ENCODE peak calls at places on chromosome 5, in four cellular contexts. One of them, this sample, is unnamed.

GRCh38 chr5:168328804-168329203 is 37.4 kb downstream of the WWC1 start:
- DNase-seq in kidney tubule cell: peak
- DNase-seq in colonic mucosa: peak
- DNase-seq in naive thymus-derived CD8-positive, alpha-beta T cell: no peak
- DNase-seq in this sample: peak

GRCh38 chr5:38404667-38405276 is 146.4 kb downstream of the EGFLAM start:
- DNase-seq in colonic mucosa: no peak
- DNase-seq in kidney tubule cell: peak
- DNase-seq in naive thymus-derived CD8-positive, alpha-beta T cell: no peak
- DNase-seq in this sample: no peak

GRCh38 chr5:168683247-168683926 is 104.2 kb upstream of the PANK3 start:
- DNase-seq in colonic mucosa: no peak
- DNase-seq in kidney tubule cell: no peak
- DNase-seq in naive thymus-derived CD8-positive, alpha-beta T cell: peak
- DNase-seq in this sample: no peak

GRCh38 chr5:15463231-15463630 is 36.7 kb upstream of the FBXL7 start:
- DNase-seq in naive thymus-derived CD8-positive, alpha-beta T cell: no peak
- DNase-seq in colonic mucosa: no peak
- DNase-seq in kidney tubule cell: peak
- DNase-seq in this sample: no peak

GRCh38 chr5:139884144-139884543 is 88.5 kb downstream of the PSD2 start:
- DNase-seq in kidney tubule cell: no peak
- DNase-seq in colonic mucosa: no peak
- DNase-seq in naive thymus-derived CD8-positive, alpha-beta T cell: no peak
- DNase-seq in this sample: no peak

GRCh38 chr5:139870677-139871076 is 75.1 kb downstream of the PSD2 start:
- DNase-seq in kidney tubule cell: no peak
- DNase-seq in colonic mucosa: no peak
- DNase-seq in naive thymus-derived CD8-positive, alpha-beta T cell: no peak
- DNase-seq in this sample: no peak

GRCh38 chr5:180303226-180304015 is 11.5 kb upstream of the MAPK9 start:
- DNase-seq in kidney tubule cell: no peak
- DNase-seq in colonic mucosa: no peak
- DNase-seq in naive thymus-derived CD8-positive, alpha-beta T cell: no peak
- DNase-seq in this sample: no peak

GRCh38 chr5:175517824-175518450 is 39.6 kb downstream of the SFXN1 start:
- DNase-seq in colonic mucosa: no peak
- DNase-seq in naive thymus-derived CD8-positive, alpha-beta T cell: no peak
- DNase-seq in kidney tubule cell: peak
- DNase-seq in this sample: no peak

GRCh38 chr5:39426136-39426535 is 1.4 kb upstream of the DAB2 start:
- DNase-seq in naive thymus-derived CD8-positive, alpha-beta T cell: no peak
- DNase-seq in colonic mucosa: peak
- DNase-seq in kidney tubule cell: no peak
- DNase-seq in this sample: no peak

GRCh38 chr5:144122081-144122480 is 48.4 kb downstream of the YIPF5 start:
- DNase-seq in kidney tubule cell: no peak
- DNase-seq in naive thymus-derived CD8-positive, alpha-beta T cell: no peak
- DNase-seq in colonic mucosa: no peak
- DNase-seq in this sample: no peak

GRCh38 chr5:21424907-21425306 is 1428.2 kb downstream of the CDH12 start:
- DNase-seq in colonic mucosa: no peak
- DNase-seq in naive thymus-derived CD8-positive, alpha-beta T cell: no peak
- DNase-seq in kidney tubule cell: no peak
- DNase-seq in this sample: no peak

GRCh38 chr5:134100283-134101011 is 14.0 kb upstream of the TCF7 start:
- DNase-seq in colonic mucosa: no peak
- DNase-seq in kidney tubule cell: peak
- DNase-seq in naive thymus-derived CD8-positive, alpha-beta T cell: peak
- DNase-seq in this sample: peak

GRCh38 chr5:95043234-95043633 is 241.7 kb downstream of the MCTP1 start:
- DNase-seq in naive thymus-derived CD8-positive, alpha-beta T cell: no peak
- DNase-seq in kidney tubule cell: no peak
- DNase-seq in colonic mucosa: no peak
- DNase-seq in this sample: no peak

GRCh38 chr5:174218162-174218561 is 172.7 kb downstream of the NSG2 start:
- DNase-seq in colonic mucosa: no peak
- DNase-seq in naive thymus-derived CD8-positive, alpha-beta T cell: no peak
- DNase-seq in kidney tubule cell: no peak
- DNase-seq in this sample: no peak

GRCh38 chr5:90690317-90690716 is 131.7 kb downstream of the ADGRV1 start:
- DNase-seq in kidney tubule cell: no peak
- DNase-seq in naive thymus-derived CD8-positive, alpha-beta T cell: no peak
- DNase-seq in colonic mucosa: no peak
- DNase-seq in this sample: no peak

GRCh38 chr5:102800427-102800826 is 45.3 kb downstream of the PAM start:
- DNase-seq in kidney tubule cell: no peak
- DNase-seq in naive thymus-derived CD8-positive, alpha-beta T cell: no peak
- DNase-seq in colonic mucosa: no peak
- DNase-seq in this sample: no peak

GRCh38 chr5:109689740-109690455 is at the start of gene MAN2A1:
- DNase-seq in kidney tubule cell: peak
- DNase-seq in colonic mucosa: peak
- DNase-seq in naive thymus-derived CD8-positive, alpha-beta T cell: peak
- DNase-seq in this sample: peak

GRCh38 chr5:143302344-143302743 is 101.1 kb downstream of the NR3C1 start:
- DNase-seq in naive thymus-derived CD8-positive, alpha-beta T cell: no peak
- DNase-seq in colonic mucosa: no peak
- DNase-seq in kidney tubule cell: peak
- DNase-seq in this sample: no peak

GRCh38 chr5:154526231-154527226 is 48.5 kb upstream of the HAND1 start:
- DNase-seq in kidney tubule cell: no peak
- DNase-seq in naive thymus-derived CD8-positive, alpha-beta T cell: no peak
- DNase-seq in colonic mucosa: no peak
- DNase-seq in this sample: no peak

GRCh38 chr5:83265318-83265717 is 188.0 kb downstream of the XRCC4 start:
- DNase-seq in colonic mucosa: no peak
- DNase-seq in naive thymus-derived CD8-positive, alpha-beta T cell: no peak
- DNase-seq in kidney tubule cell: no peak
- DNase-seq in this sample: no peak

GRCh38 chr5:119389288-119390065 is 33.7 kb downstream of the TNFAIP8 start:
- DNase-seq in colonic mucosa: no peak
- DNase-seq in kidney tubule cell: peak
- DNase-seq in naive thymus-derived CD8-positive, alpha-beta T cell: no peak
- DNase-seq in this sample: no peak

GRCh38 chr5:169652057-169652456 is 15.0 kb downstream of the DOCK2 start:
- DNase-seq in naive thymus-derived CD8-positive, alpha-beta T cell: no peak
- DNase-seq in kidney tubule cell: no peak
- DNase-seq in colonic mucosa: no peak
- DNase-seq in this sample: no peak

GRCh38 chr5:59592101-59592500 is 301.4 kb downstream of the PDE4D start:
- DNase-seq in kidney tubule cell: peak
- DNase-seq in colonic mucosa: peak
- DNase-seq in naive thymus-derived CD8-positive, alpha-beta T cell: no peak
- DNase-seq in this sample: no peak

GRCh38 chr5:17221843-17222614 is 4.6 kb downstream of the BASP1 start:
- DNase-seq in naive thymus-derived CD8-positive, alpha-beta T cell: no peak
- DNase-seq in colonic mucosa: no peak
- DNase-seq in kidney tubule cell: peak
- DNase-seq in this sample: no peak

GRCh38 chr5:59041355-59041754 is 458.5 kb downstream of the RAB3C start:
- DNase-seq in kidney tubule cell: no peak
- DNase-seq in naive thymus-derived CD8-positive, alpha-beta T cell: no peak
- DNase-seq in colonic mucosa: no peak
- DNase-seq in this sample: no peak

GRCh38 chr5:137075163-137075970 is 423.8 kb downstream of the SPOCK1 start:
- DNase-seq in kidney tubule cell: peak
- DNase-seq in colonic mucosa: peak
- DNase-seq in naive thymus-derived CD8-positive, alpha-beta T cell: no peak
- DNase-seq in this sample: peak

GRCh38 chr5:37810311-37810710 is 29.5 kb downstream of the GDNF start:
- DNase-seq in colonic mucosa: no peak
- DNase-seq in naive thymus-derived CD8-positive, alpha-beta T cell: no peak
- DNase-seq in kidney tubule cell: peak
- DNase-seq in this sample: no peak

GRCh38 chr5:72452515-72453259 is 54.5 kb downstream of the ZNF366 start:
- DNase-seq in colonic mucosa: peak
- DNase-seq in kidney tubule cell: peak
- DNase-seq in naive thymus-derived CD8-positive, alpha-beta T cell: no peak
- DNase-seq in this sample: no peak

GRCh38 chr5:176793343-176793699 is 17.0 kb upstream of the UNC5A start:
- DNase-seq in kidney tubule cell: no peak
- DNase-seq in colonic mucosa: no peak
- DNase-seq in naive thymus-derived CD8-positive, alpha-beta T cell: no peak
- DNase-seq in this sample: no peak

GRCh38 chr5:8644377-8644776 is 775.4 kb downstream of the MTRR start:
- DNase-seq in naive thymus-derived CD8-positive, alpha-beta T cell: no peak
- DNase-seq in colonic mucosa: no peak
- DNase-seq in kidney tubule cell: peak
- DNase-seq in this sample: no peak

GRCh38 chr5:1330847-1331831 is 13.8 kb downstream of the CLPTM1L start:
- DNase-seq in kidney tubule cell: no peak
- DNase-seq in naive thymus-derived CD8-positive, alpha-beta T cell: no peak
- DNase-seq in colonic mucosa: no peak
- DNase-seq in this sample: peak

GRCh38 chr5:77960863-77961396 is 184.8 kb upstream of the TBCA start:
- DNase-seq in naive thymus-derived CD8-positive, alpha-beta T cell: no peak
- DNase-seq in colonic mucosa: no peak
- DNase-seq in kidney tubule cell: no peak
- DNase-seq in this sample: no peak

GRCh38 chr5:81854915-81855314 is 104.0 kb upstream of the SSBP2 start:
- DNase-seq in naive thymus-derived CD8-positive, alpha-beta T cell: no peak
- DNase-seq in colonic mucosa: no peak
- DNase-seq in kidney tubule cell: no peak
- DNase-seq in this sample: no peak

GRCh38 chr5:82560546-82560945 is 282.4 kb upstream of the RPS23 start:
- DNase-seq in naive thymus-derived CD8-positive, alpha-beta T cell: no peak
- DNase-seq in colonic mucosa: no peak
- DNase-seq in kidney tubule cell: no peak
- DNase-seq in this sample: no peak

This sample was measured in Peyer's patch.